ENCODE peak calls at places on chromosomes 5 and 9, in five cellular contexts. N is cardiac fibroblast; P is activated CD8-positive, alpha-beta memory T cell treated with anti-CD3 and anti-CD28 coated beads for 4 hours; Z is AML-193; E is T-helper 2 cell. F is an unnamed sample.

GRCh38 chr5:9546973-9547947 is 1.4 kb upstream of the SEMA5A start:
- DNase-seq in N (peak), P (no peak), Z (no peak), E (no peak), F (peak)

GRCh38 chr9:137078701-137079400 is 1.5 kb downstream of the UAP1L1 start:
- DNase-seq in N (no peak), P (no peak), Z (no peak), E (no peak), F (no peak)

GRCh38 chr5:150562832-150563231 is 54.9 kb downstream of the NDST1 start:
- DNase-seq in N (peak), P (no peak), Z (peak), E (peak), F (peak)

GRCh38 chr5:152547202-152547601 is 142.1 kb upstream of the NMUR2 start:
- DNase-seq in N (no peak), P (no peak), Z (no peak), E (no peak), F (no peak)

GRCh38 chr5:83972909-83973308 is 252.3 kb upstream of the HAPLN1 start:
- DNase-seq in N (no peak), P (no peak), Z (no peak), E (no peak), F (no peak)

GRCh38 chr9:134691695-134692572 is 50.3 kb downstream of the COL5A1 start:
- DNase-seq in N (no peak), P (no peak), Z (no peak), E (no peak), F (no peak)

GRCh38 chr5:138951091-138951985 is 76.2 kb upstream of the LRRTM2 start:
- DNase-seq in N (no peak), P (no peak), Z (no peak), E (no peak), F (no peak)

GRCh38 chr5:74130141-74130897 is 504.3 kb downstream of the ARHGEF28 start:
- DNase-seq in N (no peak), P (no peak), Z (no peak), E (no peak), F (no peak)

GRCh38 chr5:89597878-89598277 is 714.9 kb upstream of the MEF2C start:
- DNase-seq in N (no peak), P (no peak), Z (no peak), E (no peak), F (no peak)

GRCh38 chr9:88197016-88197415 is 58.7 kb upstream of the SPATA31C2 start:
- DNase-seq in N (peak), P (no peak), Z (no peak), E (no peak), F (no peak)

GRCh38 chr9:88076286-88077070 is 61.8 kb downstream of the SPATA31C2 start:
- DNase-seq in N (peak), P (no peak), Z (no peak), E (peak), F (peak)

GRCh38 chr5:15365040-15365439 is 134.9 kb upstream of the FBXL7 start:
- DNase-seq in N (peak), P (no peak), Z (no peak), E (no peak), F (no peak)

GRCh38 chr5:122517091-122517490 is 205.1 kb downstream of the SNCAIP start:
- DNase-seq in N (no peak), P (no peak), Z (no peak), E (no peak), F (no peak)

GRCh38 chr5:77180167-77181081 is 30.1 kb upstream of the PDE8B start:
- DNase-seq in N (no peak), P (no peak), Z (no peak), E (peak), F (peak)

GRCh38 chr5:38796000-38796738 is 49.6 kb upstream of the OSMR start:
- DNase-seq in N (peak), P (no peak), Z (no peak), E (no peak), F (no peak)

GRCh38 chr5:127517110-127517479 is 345 bp upstream of the PRRC1 start:
- DNase-seq in N (no peak), P (no peak), Z (peak), E (no peak), F (no peak)

GRCh38 chr5:130715541-130715940 is 449.5 kb downstream of the HINT1 start:
- DNase-seq in N (peak), P (no peak), Z (no peak), E (no peak), F (no peak)

GRCh38 chr5:62143268-62144229 is 162.5 kb upstream of the KIF2A start:
- DNase-seq in N (peak), P (no peak), Z (no peak), E (no peak), F (no peak)

GRCh38 chr9:24333629-24334028 is 212.1 kb downstream of the IZUMO3 start:
- DNase-seq in N (no peak), P (no peak), Z (no peak), E (no peak), F (no peak)

F was measured in endothelial cell.